ENCODE peak calls at places on chromosomes 3 and 15, in four cellular contexts. C, R, L and T are unnamed samples.

GRCh38 chr3:36905545-36905944 is 39.3 kb downstream of the TRANK1 start:
- DNase-seq in L (no peak), C (no peak), R (no peak), T (no peak)

GRCh38 chr3:2993719-2994118 is 116.5 kb downstream of the IL5RA start:
- DNase-seq in C (no peak), L (no peak), R (no peak), T (no peak)

GRCh38 chr3:150227839-150228238 is 180.3 kb upstream of the TSC22D2 start:
- DNase-seq in R (peak; percentile 10), L (no peak), C (no peak), T (no peak)

GRCh38 chr3:140529096-140529495 is 148.8 kb upstream of the TRIM42 start:
- DNase-seq in C (no peak), R (no peak), L (no peak), T (no peak)

GRCh38 chr15:31340047-31340446 is 13.4 kb downstream of the KLF13 start:
- DNase-seq in R (no peak), C (no peak), L (no peak), T (peak; percentile 41)

GRCh38 chr15:75360391-75360790 is 8.0 kb downstream of the MAN2C1 start:
- DNase-seq in C (no peak), L (no peak), R (no peak), T (no peak)

GRCh38 chr3:128269796-128270195 is 116.5 kb downstream of the EEFSEC start:
- DNase-seq in L (no peak), R (no peak), C (no peak), T (no peak)

GRCh38 chr3:73805435-73805834 is 180.7 kb upstream of the PDZRN3 start:
- DNase-seq in R (peak; percentile 25), L (no peak), C (no peak), T (no peak)

GRCh38 chr3:8839607-8840325 is 70.4 kb upstream of the OXTR start:
- DNase-seq in L (no peak), C (no peak), R (no peak), T (no peak)

GRCh38 chr15:77543159-77543882 is 89.4 kb downstream of the LINGO1 start:
- DNase-seq in R (peak; percentile 20), L (peak; percentile 86), C (peak; percentile 64), T (peak; percentile 91)

GRCh38 chr15:79644091-79644490 is 212.0 kb downstream of the MINAR1 start:
- DNase-seq in R (no peak), C (peak; percentile 24), L (no peak), T (no peak)

GRCh38 chr15:63244399-63244798 is 33.0 kb upstream of the APH1B start:
- DNase-seq in C (no peak), L (no peak), R (no peak), T (no peak)

GRCh38 chr3:59510576-59510975 is 460.8 kb upstream of the CFAP20DC start:
- DNase-seq in R (no peak), C (no peak), L (no peak), T (no peak)
- TF ChIP-seq CTCF in R (no peak), C (no peak), L (no peak), T (no peak)

GRCh38 chr15:90872481-90873184 is 4.2 kb downstream of the FURIN start:
- DNase-seq in L (no peak), R (no peak), C (peak; percentile 11), T (no peak)
- H3K4me3 ChIP-seq in L (peak overlapping the region; percentile 96), R (peak overlapping the region; percentile 97), C (peak overlapping the region; percentile 72), T (peak overlapping the region; percentile 85)

GRCh38 chr3:146593776-146594175 is 11.4 kb downstream of the PLSCR5 start:
- DNase-seq in R (no peak), C (no peak), L (no peak), T (no peak)

GRCh38 chr3:146590521-146590920 is 14.6 kb downstream of the PLSCR5 start:
- DNase-seq in C (no peak), R (no peak), L (no peak), T (no peak)

GRCh38 chr3:146589899-146590508 is 15.1 kb downstream of the PLSCR5 start:
- DNase-seq in C (peak; percentile 15), R (no peak), L (no peak), T (no peak)

GRCh38 chr3:146598486-146598885 is 6.7 kb downstream of the PLSCR5 start:
- DNase-seq in R (no peak), C (no peak), L (no peak), T (no peak)

DNA sequence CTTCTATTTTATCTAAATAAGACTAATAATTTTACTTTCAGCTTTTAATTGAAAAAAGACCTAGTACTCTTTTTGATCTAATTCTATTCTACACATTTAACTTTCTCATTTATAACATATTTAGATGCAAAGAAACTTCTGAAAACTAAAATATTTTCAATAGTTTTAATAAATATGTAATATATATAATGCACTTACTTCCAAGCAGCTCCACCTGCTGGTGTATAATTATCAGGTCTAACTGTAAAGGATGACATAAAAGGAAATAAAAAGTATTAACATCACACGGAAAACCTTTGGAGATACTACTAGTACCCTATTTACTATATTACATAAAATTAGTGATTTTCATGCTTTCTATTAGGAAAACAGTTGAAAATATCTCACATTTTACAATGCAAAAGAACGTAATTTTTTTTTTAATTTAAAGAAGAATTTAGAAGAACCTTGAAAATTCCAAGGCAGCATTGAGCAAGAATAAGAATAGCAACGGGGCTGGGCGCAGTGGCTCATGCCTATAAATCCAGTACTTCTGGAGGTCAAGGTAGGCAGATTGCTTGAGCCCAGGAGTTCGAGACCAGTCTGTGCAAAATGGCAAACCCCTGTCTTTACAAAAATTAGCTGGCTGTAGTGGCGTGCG is 10.2 kb downstream of the PLSCR5 start:
- DNase-seq in R (no peak), C (no peak), L (no peak), T (no peak)
- TF ChIP-seq CTCF in R (no peak), C (peak; percentile 56), L (no peak), T (peak; percentile 40)

DNA sequence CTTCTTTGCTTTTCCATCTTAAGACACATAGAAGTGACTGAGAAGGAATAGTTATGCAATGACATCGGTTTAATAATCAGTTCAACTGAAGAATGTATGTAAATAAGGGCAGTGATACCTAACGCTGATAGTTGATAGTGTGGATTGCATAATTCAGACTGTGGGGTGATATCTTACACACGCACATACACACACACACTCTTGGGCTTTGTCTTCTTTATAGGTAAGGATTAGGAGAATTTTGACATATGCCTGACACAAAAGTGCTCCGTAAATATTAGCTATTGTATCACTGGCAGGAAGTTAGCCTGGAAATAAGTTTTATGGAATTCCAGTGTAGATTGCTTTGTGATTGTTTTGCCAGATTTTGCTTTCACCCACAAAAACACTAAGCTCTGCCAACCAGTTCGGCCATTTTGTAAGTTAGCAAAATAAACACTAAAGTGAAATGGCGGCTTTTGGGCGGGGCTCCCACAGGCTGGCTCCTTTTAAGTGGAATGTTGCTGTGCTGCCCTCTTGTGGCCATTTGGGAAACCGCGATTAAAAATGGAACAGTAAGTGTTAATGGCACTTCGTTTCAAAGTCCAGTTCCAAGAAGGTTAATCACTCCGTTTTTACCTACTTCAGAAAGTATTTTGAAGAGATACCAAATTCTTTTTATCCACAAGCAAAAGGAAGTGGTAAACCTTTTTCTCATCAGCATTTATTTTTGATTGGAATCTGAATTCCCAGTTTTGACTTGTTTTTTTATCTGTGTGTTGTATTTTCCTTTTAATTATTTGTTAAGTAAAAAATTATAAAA is 17.7 kb downstream of the CHD2 start:
- DNase-seq in L (peak; percentile 97), C (peak; percentile 83), R (peak; percentile 94), T (peak; percentile 90)
- H3K4me3 ChIP-seq in L (no peak overlapping the region), C (no peak overlapping the region), R (peak overlapping the region; percentile 53), T (peak overlapping the region; percentile 14)

DNA sequence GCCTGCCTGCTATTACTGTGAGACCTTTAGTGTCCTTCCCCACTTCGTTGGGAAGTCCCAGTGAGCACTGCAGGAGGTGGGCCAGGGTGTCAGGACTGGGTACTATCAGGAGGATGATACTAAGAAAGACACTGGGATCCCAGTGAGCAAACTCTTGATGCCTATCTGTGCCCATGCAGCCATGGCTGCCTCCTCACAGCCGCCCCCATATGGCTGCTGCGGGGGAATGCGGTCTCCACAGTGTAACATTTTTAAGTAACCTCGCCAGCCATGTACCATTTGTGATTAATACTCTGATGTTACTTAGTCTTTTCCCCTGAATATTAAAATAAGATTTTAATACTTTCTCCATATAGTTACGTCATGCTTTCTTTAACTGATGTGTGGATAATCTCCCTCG is 312.2 kb downstream of the RYR3 start:
- DNase-seq in R (no peak), C (no peak), L (no peak), T (no peak)
- TF ChIP-seq CTCF in R (no peak), C (no peak), L (no peak), T (no peak)

DNA sequence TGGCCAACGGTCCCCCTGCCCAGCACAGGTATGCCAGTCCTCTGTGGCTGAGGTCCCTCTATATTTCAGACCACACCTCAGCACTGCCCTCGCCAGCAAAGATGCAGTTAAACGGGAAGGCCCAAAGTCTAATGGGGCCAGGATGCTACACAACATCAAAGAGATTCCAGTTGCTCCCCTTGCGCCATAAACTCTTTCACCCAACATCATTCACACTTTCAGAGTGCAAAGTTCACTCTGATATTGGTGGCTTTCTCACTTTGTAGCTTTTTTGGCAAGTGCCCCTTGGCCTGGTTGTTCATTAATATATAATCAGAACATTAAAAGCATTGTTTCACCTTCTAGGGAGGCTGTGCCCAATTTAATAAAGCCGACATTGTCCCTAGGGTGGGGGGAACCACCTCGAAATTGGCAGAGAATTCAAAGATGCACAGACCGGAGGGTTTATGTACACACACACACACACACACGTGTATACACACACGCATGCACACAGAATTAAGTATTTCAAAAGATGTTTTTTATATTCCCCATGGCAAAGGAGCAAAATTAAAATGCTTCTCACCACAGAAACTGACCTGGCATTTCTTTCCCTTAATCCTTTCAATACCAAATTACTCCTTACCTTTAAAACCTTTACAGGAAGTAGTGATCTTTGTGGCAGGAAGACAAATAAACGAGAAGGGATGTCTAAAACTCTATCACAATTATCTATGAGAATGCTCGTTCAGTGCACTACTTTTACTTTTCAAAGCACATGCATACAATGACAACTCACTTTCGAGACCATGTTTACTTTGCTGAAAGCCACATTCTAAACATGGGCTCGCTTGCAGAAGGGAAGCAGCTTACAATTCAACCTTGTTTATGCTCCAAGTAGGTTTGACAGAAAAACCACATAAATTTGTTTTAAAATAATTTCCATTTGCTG is 19.5 kb downstream of the LRIG1 start:
- DNase-seq in L (no peak), R (no peak), C (peak; percentile 78), T (no peak)
- H3K4me3 ChIP-seq in L (no peak overlapping the region), R (no peak overlapping the region), C (no peak overlapping the region), T (no peak overlapping the region)

DNA sequence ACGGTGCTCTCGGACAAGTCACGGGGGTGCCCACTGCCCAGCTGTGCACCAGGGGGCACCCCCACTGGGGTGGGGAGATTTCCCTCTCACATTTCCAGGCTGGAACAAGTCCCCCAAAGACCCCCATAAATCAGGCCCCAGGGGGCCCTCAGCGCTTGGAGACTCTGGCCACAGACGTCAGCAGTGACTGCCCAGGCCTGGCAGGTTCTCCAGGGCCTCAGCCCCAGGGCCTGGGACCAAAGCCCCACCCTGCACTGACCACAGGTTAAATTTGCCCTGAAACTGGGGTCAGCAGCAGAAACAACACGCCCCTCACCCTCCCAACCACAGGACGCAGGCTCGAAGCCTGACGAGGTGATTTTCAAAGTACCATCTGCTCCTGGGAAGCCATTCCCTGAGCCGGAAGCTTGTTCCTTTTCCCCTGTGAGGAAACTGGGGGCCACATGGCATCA is 17.0 kb downstream of the XXYLT1 start:
- DNase-seq in L (no peak), R (no peak), C (no peak), T (no peak)
- TF ChIP-seq CTCF in L (no peak), R (no peak), C (no peak), T (no peak)